ENCODE peak calls at places on chromosomes 11 and 22, in seven cellular contexts. R, Y, Q, M, A, G and S are unnamed samples.

GRCh38 chr22:50710221-50710620 is 27.8 kb upstream of the ACR start:
- DNase-seq in R (peak; percentile 52), Y (no peak), Q (no peak), M (no peak), A (no peak), G (no peak), S (no peak)

GRCh38 chr22:32920032-32920628 is 118.6 kb downstream of the TIMP3 start:
- DNase-seq in R (peak; percentile 84), Y (peak; percentile 8), Q (no peak), M (peak; percentile 56), A (no peak), G (peak; percentile 44), S (no peak)

GRCh38 chr11:66325140-66325754 is 8.4 kb upstream of the CD248 start:
- DNase-seq in R (no peak), Y (no peak), Q (no peak), M (no peak), A (no peak), G (no peak), S (no peak)

GRCh38 chr22:46551321-46551720 is 13.9 kb upstream of the CELSR1 start:
- DNase-seq in R (no peak), Y (no peak), Q (no peak), M (no peak), A (no peak), G (no peak), S (no peak)

GRCh38 chr11:16561150-16561549 is 177.3 kb upstream of the C11orf58 start:
- DNase-seq in R (no peak), Y (peak; percentile 7), Q (no peak), M (no peak), A (no peak), G (no peak), S (no peak)

GRCh38 chr22:27718186-27719032 is 83.1 kb downstream of the MN1 start:
- DNase-seq in R (peak; percentile 92), Y (peak; percentile 69), Q (peak; percentile 79), M (peak; percentile 75), A (peak; percentile 92), G (peak; percentile 42), S (peak; percentile 29)

GRCh38 chr11:119352857-119353260 is 6.4 kb upstream of the MFRP start:
- DNase-seq in R (no peak), Y (no peak), Q (no peak), M (no peak), A (no peak), G (no peak), S (no peak)

GRCh38 chr11:5690736-5691135 is 1.1 kb downstream of the TRIM22 start:
- DNase-seq in R (no peak), Y (no peak), Q (no peak), M (no peak), A (no peak), G (no peak), S (no peak)

GRCh38 chr11:84173078-84173477 is 886.9 kb upstream of the CCDC90B start:
- DNase-seq in R (no peak), Y (no peak), Q (no peak), M (no peak), A (no peak), G (no peak), S (no peak)

GRCh38 chr11:34909955-34910354 is 6.2 kb downstream of the APIP start:
- DNase-seq in R (no peak), Y (no peak), Q (no peak), M (no peak), A (no peak), G (no peak), S (no peak)

GRCh38 chr11:44006882-44007495 is 40.8 kb upstream of the ACCSL start:
- DNase-seq in R (peak; percentile 41), Y (no peak), Q (no peak), M (peak; percentile 44), A (no peak), G (no peak), S (no peak)

GRCh38 chr22:21055880-21056319 is 10.2 kb downstream of the LRRC74B start:
- DNase-seq in R (no peak), Y (no peak), Q (no peak), M (no peak), A (no peak), G (no peak), S (no peak)

GRCh38 chr11:86160546-86161149 is 83.9 kb upstream of the EED start:
- DNase-seq in R (no peak), Y (no peak), Q (no peak), M (no peak), A (no peak), G (no peak), S (no peak)

GRCh38 chr22:46588279-46589140 is 31.7 kb upstream of the GRAMD4 start:
- DNase-seq in R (no peak), Y (no peak), Q (no peak), M (peak; percentile 49), A (no peak), G (no peak), S (no peak)

GRCh38 chr11:112961751-112962747 is 829 bp downstream of the NCAM1 start:
- DNase-seq in R (no peak), Y (no peak), Q (peak; percentile 52), M (no peak), A (no peak), G (no peak), S (peak; percentile 41)

GRCh38 chr11:116513894-116514293 is 258.9 kb downstream of the BUD13 start:
- DNase-seq in R (no peak), Y (no peak), Q (peak; percentile 62), M (peak; percentile 85), A (no peak), G (no peak), S (no peak)

GRCh38 chr11:27312110-27312509 is 50.9 kb downstream of the CCDC34 start:
- DNase-seq in R (no peak), Y (no peak), Q (no peak), M (no peak), A (peak; percentile 25), G (no peak), S (no peak)

GRCh38 chr11:108963118-108963517 is 298.2 kb downstream of the DDX10 start:
- DNase-seq in R (no peak), Y (no peak), Q (no peak), M (no peak), A (no peak), G (no peak), S (no peak)

GRCh38 chr22:19730662-19731360 is 7.5 kb downstream of the GP1BB start:
- DNase-seq in R (peak; percentile 90), Y (peak; percentile 56), Q (peak; percentile 83), M (peak; percentile 89), A (peak; percentile 58), G (peak; percentile 84), S (peak; percentile 58)

GRCh38 chr11:45651841-45652745 is 13.3 kb downstream of the CHST1 start:
- DNase-seq in R (peak; percentile 54), Y (no peak), Q (no peak), M (no peak), A (no peak), G (no peak), S (no peak)

GRCh38 chr22:23233084-23233501 is 52.8 kb downstream of the BCR start:
- DNase-seq in R (no peak), Y (no peak), Q (no peak), M (no peak), A (no peak), G (no peak), S (no peak)

GRCh38 chr22:24164823-24165379 is 16.4 kb upstream of the SUSD2 start:
- DNase-seq in R (no peak), Y (no peak), Q (no peak), M (no peak), A (no peak), G (no peak), S (no peak)

GRCh38 chr11:65378928-65379638 is 3.4 kb downstream of the SLC25A45 start:
- DNase-seq in R (no peak), Y (no peak), Q (no peak), M (no peak), A (no peak), G (no peak), S (no peak)

GRCh38 chr11:28739489-28740280 is 631.5 kb downstream of the METTL15 start:
- DNase-seq in R (no peak), Y (no peak), Q (no peak), M (no peak), A (no peak), G (no peak), S (no peak)

GRCh38 chr11:26778000-26778757 is 56.3 kb upstream of the SLC5A12 start:
- DNase-seq in R (no peak), Y (peak; percentile 30), Q (peak; percentile 52), M (no peak), A (no peak), G (no peak), S (no peak)

GRCh38 chr11:44261800-44262591 is 47.9 kb downstream of the ALX4 start:
- DNase-seq in R (no peak), Y (no peak), Q (no peak), M (no peak), A (no peak), G (no peak), S (no peak)

GRCh38 chr22:22748297-22748743 is 103.9 kb downstream of the GGTLC2 start:
- DNase-seq in R (no peak), Y (peak; percentile 8), Q (peak; percentile 57), M (peak; percentile 84), A (no peak), G (peak; percentile 50), S (no peak)

GRCh38 chr11:57073121-57073520 is 84.4 kb downstream of the OR5AK2 start:
- DNase-seq in R (no peak), Y (no peak), Q (no peak), M (no peak), A (no peak), G (no peak), S (no peak)

GRCh38 chr11:57072640-57073039 is 83.9 kb downstream of the OR5AK2 start:
- DNase-seq in R (no peak), Y (peak; percentile 88), Q (peak; percentile 10), M (no peak), A (peak; percentile 78), G (no peak), S (no peak)

GRCh38 chr11:57069942-57070341 is 81.2 kb downstream of the OR5AK2 start:
- DNase-seq in R (no peak), Y (no peak), Q (no peak), M (no peak), A (no peak), G (no peak), S (no peak)

GRCh38 chr11:57071829-57072228 is 83.1 kb downstream of the OR5AK2 start:
- DNase-seq in R (no peak), Y (no peak), Q (no peak), M (no peak), A (no peak), G (no peak), S (no peak)
- H3K27ac ChIP-seq in R (peak overlapping the region; percentile 16), Y (peak overlapping the region; percentile 41), Q (no peak overlapping the region), M (no peak overlapping the region), A (peak overlapping the region; percentile 91), G (peak overlapping the region; percentile 75), S (no peak overlapping the region)

GRCh38 chr11:12882670-12883069 is 126.4 kb upstream of the RASSF10 start:
- DNase-seq in R (no peak), Y (no peak), Q (no peak), M (no peak), A (no peak), G (no peak), S (no peak)
- H3K27ac ChIP-seq in R (no peak overlapping the region), Y (no peak overlapping the region), Q (no peak overlapping the region), M (no peak overlapping the region), A (no peak overlapping the region), G (no peak overlapping the region), S (no peak overlapping the region)

GRCh38 chr11:1761110-1761856 is 2.4 kb downstream of the CTSD start:
- DNase-seq in R (no peak), Y (no peak), Q (no peak), M (no peak), A (no peak), G (no peak), S (no peak)
- H3K27ac ChIP-seq in R (peak overlapping the region; percentile 85), Y (no peak overlapping the region), Q (no peak overlapping the region), M (peak overlapping the region; percentile 95), A (peak overlapping the region; percentile 97), G (peak overlapping the region; percentile 91), S (peak overlapping the region; percentile 96)

GRCh38 chr11:560305-561147 is at the start of the genes LMNTD2 and RASSF7:
- DNase-seq in R (peak; percentile 93), Y (peak; percentile 36), Q (peak; percentile 90), M (peak; percentile 98), A (peak; percentile 95), G (peak; percentile 91), S (peak; percentile 66)
- H3K27ac ChIP-seq in R (peak within 1 kb of the TSS; percentile 56), Y (no peak within 1 kb of the TSS), Q (peak within 1 kb of the TSS; percentile 76), M (peak within 1 kb of the TSS; percentile 96), A (peak within 1 kb of the TSS; percentile 94), G (peak within 1 kb of the TSS; percentile 90), S (no peak within 1 kb of the TSS)